ENCODE peak calls at places on chromosomes 7 and 10, in seven cellular contexts. K is uterus, F is heart left ventricle, N is prostate gland, S is suprapubic skin, R is ovary, X is HCT116. P is an unnamed sample.
A peak's percentile ranks its signal among the peaks of the same experiment; 100 is the strongest.

GRCh38 chr10:99676435-99676834 is 17.1 kb downstream of the ENTPD7 start:
- DNase-seq in K (no peak), F (no peak), N (no peak), S (no peak), R (no peak), X (no peak), P (no peak)

GRCh38 chr10:132407846-132408278 is 10.9 kb downstream of the PWWP2B start:
- DNase-seq in K (no peak), F (no peak), N (peak; percentile 94), S (no peak), R (peak; percentile 78), X (no peak), P (peak; percentile 87)

GRCh38 chr10:109740436-109740835 is 182.9 kb downstream of the XPNPEP1 start:
- DNase-seq in K (no peak), F (no peak), N (no peak), S (peak; percentile 68), R (peak; percentile 22), X (no peak), P (no peak)

GRCh38 chr7:37311282-37311868 is 137.3 kb downstream of the ELMO1 start:
- DNase-seq in K (no peak), F (no peak), N (no peak), S (peak; percentile 67), R (no peak), X (no peak), P (peak; percentile 60)

GRCh38 chr7:158541330-158542010 is 46.2 kb downstream of the PTPRN2 start:
- DNase-seq in K (no peak), F (peak; percentile 27), N (no peak), S (no peak), R (no peak), X (no peak), P (no peak)

GRCh38 chr10:110528224-110528997 is 30.7 kb downstream of the DUSP5 start:
- DNase-seq in K (no peak), F (no peak), N (no peak), S (no peak), R (no peak), X (no peak), P (no peak)

GRCh38 chr7:47724335-47724982 is 142.5 kb upstream of the TNS3 start:
- DNase-seq in K (no peak), F (no peak), N (no peak), S (no peak), R (no peak), X (no peak), P (no peak)

GRCh38 chr10:102812213-102812876 is 24.9 kb downstream of the CYP17A1 start:
- DNase-seq in K (no peak), F (no peak), N (no peak), S (no peak), R (no peak), X (no peak), P (no peak)

GRCh38 chr10:111037868-111038267 is 39.0 kb upstream of the ADRA2A start:
- DNase-seq in K (no peak), F (no peak), N (no peak), S (no peak), R (no peak), X (no peak), P (no peak)

GRCh38 chr10:88987243-88987726 is 3.3 kb upstream of the FAS start:
- DNase-seq in K (no peak), F (no peak), N (no peak), S (no peak), R (no peak), X (no peak), P (no peak)

GRCh38 chr10:1413256-1413655 is 324.1 kb downstream of the ADARB2 start:
- DNase-seq in K (no peak), F (no peak), N (no peak), S (no peak), R (no peak), X (no peak), P (no peak)

GRCh38 chr7:139614886-139615285 is 91.4 kb downstream of the CLEC2L start:
- DNase-seq in K (no peak), F (no peak), N (no peak), S (no peak), R (no peak), X (no peak), P (no peak)

GRCh38 chr7:139617074-139617473 is 93.6 kb downstream of the CLEC2L start:
- DNase-seq in K (no peak), F (no peak), N (no peak), S (no peak), R (no peak), X (no peak), P (no peak)

GRCh38 chr7:139618482-139619366 is 95.2 kb downstream of the CLEC2L start:
- DNase-seq in K (peak; percentile 31), F (no peak), N (peak; percentile 33), S (no peak), R (no peak), X (peak; percentile 19), P (no peak)

GRCh38 chr7:139610595-139610994 is 87.1 kb downstream of the CLEC2L start:
- DNase-seq in K (no peak), F (no peak), N (no peak), S (no peak), R (no peak), X (no peak), P (no peak)

DNA sequence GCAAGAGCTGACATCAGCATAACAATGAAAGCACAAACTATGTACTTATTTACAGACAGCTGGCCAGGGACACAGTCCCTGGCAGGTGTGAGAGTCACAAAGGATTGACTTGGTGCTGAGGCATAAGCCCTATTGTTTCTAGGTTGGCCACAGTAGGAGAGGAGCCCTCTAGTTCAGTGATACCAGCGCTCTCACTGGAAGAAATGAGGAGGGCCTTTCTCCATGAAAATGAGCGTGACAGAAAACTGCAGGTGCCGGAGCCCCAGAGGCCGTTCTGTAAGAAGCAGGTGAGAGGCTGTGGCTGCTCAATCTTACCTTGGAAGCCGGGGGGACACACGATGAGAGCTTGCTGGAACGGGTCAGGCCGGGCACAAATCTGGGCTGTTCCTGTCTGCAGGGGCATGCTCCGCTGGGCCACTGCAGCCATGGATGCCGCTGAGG is 90.5 kb downstream of the CLEC2L start:
- DNase-seq in K (no peak), F (no peak), N (no peak), S (no peak), R (no peak), X (no peak), P (no peak)
- H3K27ac ChIP-seq in K (no peak overlapping the region), F (no peak overlapping the region), N (no peak overlapping the region), S (no peak overlapping the region), R (no peak overlapping the region), X (no peak overlapping the region), P (no peak overlapping the region)

GRCh38 chr10:14904864-14905263 is 26.2 kb downstream of the SUV39H2 start:
- DNase-seq in K (no peak), F (no peak), N (no peak), S (no peak), R (no peak), X (no peak), P (no peak)

GRCh38 chr10:14910953-14911352 is 32.3 kb downstream of the SUV39H2 start:
- DNase-seq in K (no peak), F (no peak), N (no peak), S (no peak), R (no peak), X (no peak), P (no peak)

GRCh38 chr10:14906765-14907164 is 28.1 kb downstream of the SUV39H2 start:
- DNase-seq in K (no peak), F (no peak), N (no peak), S (no peak), R (no peak), X (no peak), P (no peak)

GRCh38 chr10:14905890-14906289 is 27.2 kb downstream of the SUV39H2 start:
- DNase-seq in K (no peak), F (no peak), N (no peak), S (no peak), R (no peak), X (no peak), P (no peak)

DNA sequence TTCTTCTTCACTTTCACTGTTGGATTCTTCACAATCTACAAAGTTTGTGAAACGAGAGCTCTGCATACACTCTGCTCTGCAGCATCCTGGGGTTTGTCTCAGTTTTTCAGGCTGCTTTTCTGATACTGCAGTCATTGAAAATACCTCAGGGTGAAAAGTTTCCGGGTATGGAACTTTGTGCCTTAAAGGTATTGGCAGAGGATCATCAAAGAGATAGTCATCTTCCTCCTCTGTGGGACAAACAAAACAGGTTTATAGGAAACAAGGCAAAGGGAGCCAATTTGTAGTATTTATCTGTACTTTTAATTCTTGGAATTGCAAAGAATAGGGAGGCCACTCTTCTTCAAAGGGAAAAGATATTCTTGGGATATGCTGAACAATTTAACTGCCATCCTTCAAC is 30.4 kb downstream of the SUV39H2 start:
- DNase-seq in K (no peak), F (no peak), N (no peak), S (no peak), R (no peak), X (no peak), P (no peak)
- TF ChIP-seq POLR2A in K (no peak), F (no peak), N (no peak), S (no peak), R (no peak), X (no peak), P (no peak)

GRCh38 chr7:130446285-130446684 is 5.5 kb upstream of the CEP41 start:
- DNase-seq in K (no peak), F (no peak), N (no peak), S (no peak), R (no peak), X (no peak), P (no peak)
- H3K4me3 ChIP-seq in K (no peak overlapping the region), F (no peak overlapping the region), N (no peak overlapping the region), S (no peak overlapping the region), R (no peak overlapping the region), X (no peak overlapping the region), P (no peak overlapping the region)

GRCh38 chr7:74206589-74207120 is 3.2 kb upstream of the LAT2 start:
- DNase-seq in K (peak; percentile 89), F (peak; percentile 82), N (peak; percentile 79), S (peak; percentile 91), R (peak; percentile 78), X (peak; percentile 42), P (peak; percentile 84)

GRCh38 chr7:74203157-74203556 is 6.6 kb upstream of the LAT2 start:
- DNase-seq in K (no peak), F (peak; percentile 15), N (peak; percentile 38), S (peak; percentile 54), R (no peak), X (no peak), P (peak; percentile 59)

GRCh38 chr7:74207586-74207985 is 2.2 kb upstream of the LAT2 start:
- DNase-seq in K (no peak), F (no peak), N (no peak), S (no peak), R (no peak), X (no peak), P (no peak)

GRCh38 chr7:74199551-74200355 is 10.1 kb upstream of the LAT2 start:
- DNase-seq in K (no peak), F (no peak), N (peak; percentile 58), S (no peak), R (no peak), X (peak; percentile 78), P (no peak)

DNA sequence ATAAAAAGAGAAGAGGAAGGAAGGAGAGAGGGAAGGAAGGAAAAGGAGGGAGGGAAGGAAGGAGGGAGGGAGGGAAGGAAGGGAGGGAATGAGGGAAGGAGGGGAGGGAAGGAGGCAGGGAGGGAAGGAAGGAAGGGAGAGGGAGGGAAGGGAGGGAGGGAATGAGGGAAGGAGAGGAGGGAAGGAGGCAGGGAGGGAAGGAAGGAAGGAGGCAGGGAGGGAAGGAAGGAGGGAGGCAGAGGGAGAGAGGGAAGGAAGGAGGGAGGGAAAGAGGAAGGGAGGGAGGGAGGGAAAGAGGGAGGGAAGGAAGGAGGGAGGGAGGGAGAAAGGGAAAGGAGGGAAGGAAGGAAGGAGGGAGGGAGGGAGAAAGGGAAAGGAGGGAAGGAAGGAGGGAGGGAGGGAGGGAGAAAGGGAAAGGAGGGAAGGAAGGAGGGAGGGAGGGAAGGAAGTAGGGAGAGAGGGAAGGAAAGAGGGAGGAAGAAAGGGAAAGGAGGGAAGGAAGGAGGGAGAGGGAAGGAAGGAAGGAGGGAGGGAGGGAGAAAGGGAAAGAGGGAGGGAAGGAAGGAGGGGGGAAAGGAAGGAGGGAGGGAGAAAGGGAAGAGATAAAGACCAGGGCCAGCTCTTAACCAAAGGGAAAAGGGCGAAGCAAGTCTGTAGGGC is 5.7 kb upstream of the LAT2 start:
- DNase-seq in K (no peak), F (no peak), N (no peak), S (peak; percentile 14), R (no peak), X (no peak), P (no peak)
- H3K27ac ChIP-seq in K (no peak overlapping the region), F (no peak overlapping the region), N (no peak overlapping the region), S (no peak overlapping the region), R (no peak overlapping the region), X (no peak overlapping the region), P (no peak overlapping the region)